ENCODE peak calls at places on chromosomes 1 and 21, in eight cellular contexts. One of them, this sample, is unnamed.

GRCh38 chr21:43740497-43741156 is 21.7 kb downstream of the PDXK start:
- DNase-seq in EH: no peak
- DNase-seq in GM13976: no peak
- DNase-seq in HFF-Myc: no peak
- DNase-seq in mucosa of gallbladder: no peak
- DNase-seq in fibroblast of lung: peak; percentile 68
- DNase-seq in HS-27A: no peak
- DNase-seq in activated T-helper 1 cell treated with anti-CD3 and anti-CD28 coated beads, Interleukin-12 subunit alpha, Interleukin-12 subunit beta, Interleukin-2, Interleukin-4 antibody, amounts not matched to agents 30 ng/mL and 10 ng/mL and 1 ng/mL, durations not matched to agents 14 hours and 24 hours and 36 hours: no peak
- DNase-seq in this sample: peak; percentile 94

GRCh38 chr21:35857082-35857481 is 203.2 kb downstream of the SETD4 start:
- DNase-seq in EH: no peak
- DNase-seq in GM13976: no peak
- DNase-seq in HFF-Myc: no peak
- DNase-seq in mucosa of gallbladder: no peak
- DNase-seq in fibroblast of lung: no peak
- DNase-seq in HS-27A: no peak
- DNase-seq in activated T-helper 1 cell treated with anti-CD3 and anti-CD28 coated beads, Interleukin-12 subunit alpha, Interleukin-12 subunit beta, Interleukin-2, Interleukin-4 antibody, amounts not matched to agents 30 ng/mL and 10 ng/mL and 1 ng/mL, durations not matched to agents 14 hours and 24 hours and 36 hours: no peak
- DNase-seq in this sample: no peak

GRCh38 chr1:56830052-56830451 is 10.8 kb upstream of the FYB2 start:
- DNase-seq in EH: no peak
- DNase-seq in GM13976: no peak
- DNase-seq in HFF-Myc: no peak
- DNase-seq in mucosa of gallbladder: no peak
- DNase-seq in fibroblast of lung: no peak
- DNase-seq in HS-27A: no peak
- DNase-seq in activated T-helper 1 cell treated with anti-CD3 and anti-CD28 coated beads, Interleukin-12 subunit alpha, Interleukin-12 subunit beta, Interleukin-2, Interleukin-4 antibody, amounts not matched to agents 30 ng/mL and 10 ng/mL and 1 ng/mL, durations not matched to agents 14 hours and 24 hours and 36 hours: no peak
- DNase-seq in this sample: no peak

GRCh38 chr1:222995230-222995580 is 147.8 kb downstream of the TLR5 start:
- DNase-seq in EH: peak; percentile 32
- DNase-seq in GM13976: no peak
- DNase-seq in HFF-Myc: no peak
- DNase-seq in mucosa of gallbladder: no peak
- DNase-seq in fibroblast of lung: no peak
- DNase-seq in HS-27A: no peak
- DNase-seq in activated T-helper 1 cell treated with anti-CD3 and anti-CD28 coated beads, Interleukin-12 subunit alpha, Interleukin-12 subunit beta, Interleukin-2, Interleukin-4 antibody, amounts not matched to agents 30 ng/mL and 10 ng/mL and 1 ng/mL, durations not matched to agents 14 hours and 24 hours and 36 hours: no peak
- DNase-seq in this sample: no peak

GRCh38 chr21:45323487-45324380 is 36.0 kb upstream of the POFUT2 start:
- DNase-seq in EH: peak; percentile 43
- DNase-seq in GM13976: no peak
- DNase-seq in HFF-Myc: no peak
- DNase-seq in mucosa of gallbladder: no peak
- DNase-seq in fibroblast of lung: no peak
- DNase-seq in HS-27A: no peak
- DNase-seq in activated T-helper 1 cell treated with anti-CD3 and anti-CD28 coated beads, Interleukin-12 subunit alpha, Interleukin-12 subunit beta, Interleukin-2, Interleukin-4 antibody, amounts not matched to agents 30 ng/mL and 10 ng/mL and 1 ng/mL, durations not matched to agents 14 hours and 24 hours and 36 hours: no peak
- DNase-seq in this sample: peak; percentile 85

GRCh38 chr1:20137604-20138003 is 1.5 kb upstream of the PLA2G2F start:
- DNase-seq in EH: no peak
- DNase-seq in GM13976: no peak
- DNase-seq in HFF-Myc: no peak
- DNase-seq in mucosa of gallbladder: peak; percentile 35
- DNase-seq in fibroblast of lung: no peak
- DNase-seq in HS-27A: no peak
- DNase-seq in activated T-helper 1 cell treated with anti-CD3 and anti-CD28 coated beads, Interleukin-12 subunit alpha, Interleukin-12 subunit beta, Interleukin-2, Interleukin-4 antibody, amounts not matched to agents 30 ng/mL and 10 ng/mL and 1 ng/mL, durations not matched to agents 14 hours and 24 hours and 36 hours: no peak
- DNase-seq in this sample: no peak

GRCh38 chr1:20935717-20936116 is 148.6 kb upstream of the HP1BP3 start:
- DNase-seq in EH: no peak
- DNase-seq in GM13976: no peak
- DNase-seq in HFF-Myc: no peak
- DNase-seq in mucosa of gallbladder: no peak
- DNase-seq in fibroblast of lung: no peak
- DNase-seq in HS-27A: no peak
- DNase-seq in activated T-helper 1 cell treated with anti-CD3 and anti-CD28 coated beads, Interleukin-12 subunit alpha, Interleukin-12 subunit beta, Interleukin-2, Interleukin-4 antibody, amounts not matched to agents 30 ng/mL and 10 ng/mL and 1 ng/mL, durations not matched to agents 14 hours and 24 hours and 36 hours: no peak
- DNase-seq in this sample: no peak

GRCh38 chr1:161986328-161986727 is 37.3 kb downstream of the OLFML2B start:
- DNase-seq in EH: peak; percentile 48
- DNase-seq in GM13976: no peak
- DNase-seq in HFF-Myc: no peak
- DNase-seq in mucosa of gallbladder: no peak
- DNase-seq in fibroblast of lung: peak; percentile 46
- DNase-seq in HS-27A: no peak
- DNase-seq in activated T-helper 1 cell treated with anti-CD3 and anti-CD28 coated beads, Interleukin-12 subunit alpha, Interleukin-12 subunit beta, Interleukin-2, Interleukin-4 antibody, amounts not matched to agents 30 ng/mL and 10 ng/mL and 1 ng/mL, durations not matched to agents 14 hours and 24 hours and 36 hours: no peak
- DNase-seq in this sample: no peak

GRCh38 chr1:96374076-96374762 is 347.4 kb upstream of the PTBP2 start:
- DNase-seq in EH: peak; percentile 32
- DNase-seq in GM13976: no peak
- DNase-seq in HFF-Myc: no peak
- DNase-seq in mucosa of gallbladder: no peak
- DNase-seq in fibroblast of lung: peak; percentile 74
- DNase-seq in HS-27A: no peak
- DNase-seq in activated T-helper 1 cell treated with anti-CD3 and anti-CD28 coated beads, Interleukin-12 subunit alpha, Interleukin-12 subunit beta, Interleukin-2, Interleukin-4 antibody, amounts not matched to agents 30 ng/mL and 10 ng/mL and 1 ng/mL, durations not matched to agents 14 hours and 24 hours and 36 hours: no peak
- DNase-seq in this sample: no peak

GRCh38 chr1:107789817-107790609 is 175.0 kb downstream of the VAV3 start:
- DNase-seq in EH: no peak
- DNase-seq in GM13976: no peak
- DNase-seq in HFF-Myc: no peak
- DNase-seq in mucosa of gallbladder: no peak
- DNase-seq in fibroblast of lung: no peak
- DNase-seq in HS-27A: no peak
- DNase-seq in activated T-helper 1 cell treated with anti-CD3 and anti-CD28 coated beads, Interleukin-12 subunit alpha, Interleukin-12 subunit beta, Interleukin-2, Interleukin-4 antibody, amounts not matched to agents 30 ng/mL and 10 ng/mL and 1 ng/mL, durations not matched to agents 14 hours and 24 hours and 36 hours: no peak
- DNase-seq in this sample: no peak

GRCh38 chr1:165849336-165850133 is 22.1 kb downstream of the UCK2 start:
- DNase-seq in EH: no peak
- DNase-seq in GM13976: no peak
- DNase-seq in HFF-Myc: no peak
- DNase-seq in mucosa of gallbladder: no peak
- DNase-seq in fibroblast of lung: no peak
- DNase-seq in HS-27A: no peak
- DNase-seq in activated T-helper 1 cell treated with anti-CD3 and anti-CD28 coated beads, Interleukin-12 subunit alpha, Interleukin-12 subunit beta, Interleukin-2, Interleukin-4 antibody, amounts not matched to agents 30 ng/mL and 10 ng/mL and 1 ng/mL, durations not matched to agents 14 hours and 24 hours and 36 hours: no peak
- DNase-seq in this sample: no peak

GRCh38 chr1:199151634-199152429 is 513.0 kb downstream of the PTPRC start:
- DNase-seq in EH: no peak
- DNase-seq in GM13976: no peak
- DNase-seq in HFF-Myc: no peak
- DNase-seq in mucosa of gallbladder: no peak
- DNase-seq in fibroblast of lung: no peak
- DNase-seq in HS-27A: no peak
- DNase-seq in activated T-helper 1 cell treated with anti-CD3 and anti-CD28 coated beads, Interleukin-12 subunit alpha, Interleukin-12 subunit beta, Interleukin-2, Interleukin-4 antibody, amounts not matched to agents 30 ng/mL and 10 ng/mL and 1 ng/mL, durations not matched to agents 14 hours and 24 hours and 36 hours: no peak
- DNase-seq in this sample: no peak

GRCh38 chr1:51584021-51584420 is 32.9 kb upstream of the OSBPL9 start:
- DNase-seq in EH: no peak
- DNase-seq in GM13976: no peak
- DNase-seq in HFF-Myc: no peak
- DNase-seq in mucosa of gallbladder: no peak
- DNase-seq in fibroblast of lung: no peak
- DNase-seq in HS-27A: no peak
- DNase-seq in activated T-helper 1 cell treated with anti-CD3 and anti-CD28 coated beads, Interleukin-12 subunit alpha, Interleukin-12 subunit beta, Interleukin-2, Interleukin-4 antibody, amounts not matched to agents 30 ng/mL and 10 ng/mL and 1 ng/mL, durations not matched to agents 14 hours and 24 hours and 36 hours: no peak
- DNase-seq in this sample: no peak

This sample was measured in thyroid gland.